ENCODE peak calls at places on chromosomes 6 and 20, in ten cellular contexts. One of them, this sample, is unnamed.

GRCh38 chr6:24922854-24923253 is 12.9 kb downstream of the RIPOR2 start:
- DNase-seq in endothelial cell: no peak
- DNase-seq in GM23338: no peak
- DNase-seq in Calu3: no peak
- DNase-seq in right atrium auricular region: no peak
- DNase-seq in right lobe of liver: no peak
- DNase-seq in nephron progenitor cell: no peak
- DNase-seq in cardiac fibroblast: no peak
- DNase-seq in gastrocnemius medialis: no peak
- DNase-seq in AG09319: no peak
- DNase-seq in this sample: no peak

GRCh38 chr6:106257195-106257594 is 68.4 kb downstream of the ATG5 start:
- DNase-seq in endothelial cell: no peak
- DNase-seq in GM23338: no peak
- DNase-seq in Calu3: no peak
- DNase-seq in right atrium auricular region: no peak
- DNase-seq in right lobe of liver: no peak
- DNase-seq in nephron progenitor cell: no peak
- DNase-seq in cardiac fibroblast: no peak
- DNase-seq in gastrocnemius medialis: no peak
- DNase-seq in AG09319: no peak
- DNase-seq in this sample: no peak

GRCh38 chr20:46010491-46011405 is 2.0 kb downstream of the MMP9 start:
- DNase-seq in endothelial cell: no peak
- DNase-seq in GM23338: no peak
- DNase-seq in Calu3: no peak
- DNase-seq in right atrium auricular region: no peak
- DNase-seq in right lobe of liver: no peak
- DNase-seq in nephron progenitor cell: no peak
- DNase-seq in cardiac fibroblast: no peak
- DNase-seq in gastrocnemius medialis: no peak
- DNase-seq in AG09319: no peak
- DNase-seq in this sample: no peak

GRCh38 chr6:28543671-28544131 is 18.0 kb downstream of the GPX5 start:
- DNase-seq in endothelial cell: peak
- DNase-seq in GM23338: peak
- DNase-seq in Calu3: no peak
- DNase-seq in right atrium auricular region: no peak
- DNase-seq in right lobe of liver: no peak
- DNase-seq in nephron progenitor cell: peak
- DNase-seq in cardiac fibroblast: peak
- DNase-seq in gastrocnemius medialis: no peak
- DNase-seq in AG09319: no peak
- DNase-seq in this sample: no peak

GRCh38 chr6:116047173-116047933 is 13.3 kb downstream of the FRK start:
- DNase-seq in endothelial cell: no peak
- DNase-seq in GM23338: no peak
- DNase-seq in Calu3: peak
- DNase-seq in right atrium auricular region: no peak
- DNase-seq in right lobe of liver: no peak
- DNase-seq in nephron progenitor cell: no peak
- DNase-seq in cardiac fibroblast: no peak
- DNase-seq in gastrocnemius medialis: no peak
- DNase-seq in AG09319: no peak
- DNase-seq in this sample: no peak

GRCh38 chr6:135944120-135944519 is 92.6 kb downstream of the PDE7B start:
- DNase-seq in endothelial cell: no peak
- DNase-seq in GM23338: no peak
- DNase-seq in Calu3: no peak
- DNase-seq in right atrium auricular region: no peak
- DNase-seq in right lobe of liver: no peak
- DNase-seq in nephron progenitor cell: no peak
- DNase-seq in cardiac fibroblast: no peak
- DNase-seq in gastrocnemius medialis: no peak
- DNase-seq in AG09319: no peak
- DNase-seq in this sample: no peak

GRCh38 chr6:163711071-163711470 is 296.6 kb downstream of the QKI start:
- DNase-seq in endothelial cell: no peak
- DNase-seq in GM23338: no peak
- DNase-seq in Calu3: no peak
- DNase-seq in right atrium auricular region: no peak
- DNase-seq in right lobe of liver: no peak
- DNase-seq in nephron progenitor cell: no peak
- DNase-seq in cardiac fibroblast: no peak
- DNase-seq in gastrocnemius medialis: no peak
- DNase-seq in AG09319: no peak
- DNase-seq in this sample: no peak

GRCh38 chr6:24460966-24461365 is 28.4 kb downstream of the GPLD1 start:
- DNase-seq in endothelial cell: no peak
- DNase-seq in GM23338: no peak
- DNase-seq in Calu3: no peak
- DNase-seq in right atrium auricular region: peak
- DNase-seq in right lobe of liver: no peak
- DNase-seq in nephron progenitor cell: no peak
- DNase-seq in cardiac fibroblast: no peak
- DNase-seq in gastrocnemius medialis: no peak
- DNase-seq in AG09319: no peak
- DNase-seq in this sample: no peak

GRCh38 chr6:89022747-89023289 is 57.7 kb upstream of the PNRC1 start:
- DNase-seq in endothelial cell: no peak
- DNase-seq in GM23338: no peak
- DNase-seq in Calu3: no peak
- DNase-seq in right atrium auricular region: no peak
- DNase-seq in right lobe of liver: no peak
- DNase-seq in nephron progenitor cell: no peak
- DNase-seq in cardiac fibroblast: peak
- DNase-seq in gastrocnemius medialis: no peak
- DNase-seq in AG09319: peak
- DNase-seq in this sample: no peak

GRCh38 chr6:70547313-70547712 is 19.4 kb upstream of the SDHAF4 start:
- DNase-seq in endothelial cell: no peak
- DNase-seq in GM23338: peak
- DNase-seq in Calu3: no peak
- DNase-seq in right atrium auricular region: no peak
- DNase-seq in right lobe of liver: no peak
- DNase-seq in nephron progenitor cell: no peak
- DNase-seq in cardiac fibroblast: peak
- DNase-seq in gastrocnemius medialis: no peak
- DNase-seq in AG09319: no peak
- DNase-seq in this sample: no peak

GRCh38 chr6:119575721-119576120 is 226.2 kb upstream of the MAN1A1 start:
- DNase-seq in endothelial cell: no peak
- DNase-seq in GM23338: no peak
- DNase-seq in Calu3: no peak
- DNase-seq in right atrium auricular region: no peak
- DNase-seq in right lobe of liver: no peak
- DNase-seq in nephron progenitor cell: no peak
- DNase-seq in cardiac fibroblast: peak
- DNase-seq in gastrocnemius medialis: no peak
- DNase-seq in AG09319: peak
- DNase-seq in this sample: no peak

GRCh38 chr6:134734312-134734869 is 215.5 kb downstream of the ALDH8A1 start:
- DNase-seq in endothelial cell: no peak
- DNase-seq in GM23338: no peak
- DNase-seq in Calu3: no peak
- DNase-seq in right atrium auricular region: no peak
- DNase-seq in right lobe of liver: no peak
- DNase-seq in nephron progenitor cell: no peak
- DNase-seq in cardiac fibroblast: no peak
- DNase-seq in gastrocnemius medialis: no peak
- DNase-seq in AG09319: no peak
- DNase-seq in this sample: no peak

DNA sequence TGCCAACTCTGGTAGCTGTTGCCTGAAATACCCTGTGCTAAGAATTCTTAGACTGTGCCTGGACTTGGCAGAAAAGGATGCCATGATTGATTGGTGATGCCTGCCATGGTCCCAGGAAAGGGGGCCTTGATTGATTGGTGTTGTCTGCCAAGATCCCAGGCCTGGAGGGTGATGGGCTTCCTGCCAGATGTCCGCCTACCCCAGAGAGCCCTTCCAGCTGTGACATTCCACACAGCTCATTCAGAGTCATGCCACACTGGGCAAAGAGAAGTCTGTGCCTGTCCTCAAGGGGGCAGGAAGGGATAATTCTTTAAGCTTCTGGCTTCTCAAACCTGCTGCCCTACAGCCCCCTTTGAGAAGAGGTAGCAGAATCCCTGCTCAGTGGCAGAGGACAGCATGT is 24.6 kb downstream of the RIMS4 start:
- DNase-seq in endothelial cell: no peak
- DNase-seq in GM23338: peak
- DNase-seq in Calu3: no peak
- DNase-seq in right atrium auricular region: no peak
- DNase-seq in right lobe of liver: no peak
- DNase-seq in nephron progenitor cell: peak
- DNase-seq in cardiac fibroblast: peak
- DNase-seq in gastrocnemius medialis: no peak
- DNase-seq in AG09319: no peak
- DNase-seq in this sample: no peak
- TF ChIP-seq CTCF in endothelial cell: no peak
- TF ChIP-seq CTCF in GM23338: peak
- TF ChIP-seq CTCF in Calu3: no peak
- TF ChIP-seq CTCF in right atrium auricular region: no peak
- TF ChIP-seq CTCF in right lobe of liver: no peak
- TF ChIP-seq CTCF in nephron progenitor cell: no peak
- TF ChIP-seq CTCF in cardiac fibroblast: no peak
- TF ChIP-seq CTCF in gastrocnemius medialis: no peak
- TF ChIP-seq CTCF in AG09319: no peak
- TF ChIP-seq CTCF in this sample: no peak

GRCh38 chr6:73580247-73581149 is 59.7 kb upstream of the EEF1A1 start:
- DNase-seq in endothelial cell: peak
- DNase-seq in GM23338: peak
- DNase-seq in Calu3: peak
- DNase-seq in right atrium auricular region: peak
- DNase-seq in right lobe of liver: peak
- DNase-seq in nephron progenitor cell: peak
- DNase-seq in cardiac fibroblast: peak
- DNase-seq in gastrocnemius medialis: peak
- DNase-seq in AG09319: peak
- DNase-seq in this sample: peak
- TF ChIP-seq CTCF in endothelial cell: peak
- TF ChIP-seq CTCF in GM23338: peak
- TF ChIP-seq CTCF in Calu3: peak
- TF ChIP-seq CTCF in right atrium auricular region: peak
- TF ChIP-seq CTCF in right lobe of liver: peak
- TF ChIP-seq CTCF in nephron progenitor cell: peak
- TF ChIP-seq CTCF in cardiac fibroblast: peak
- TF ChIP-seq CTCF in gastrocnemius medialis: no peak
- TF ChIP-seq CTCF in AG09319: peak
- TF ChIP-seq CTCF in this sample: no peak

GRCh38 chr20:2417142-2417541 is 36.4 kb downstream of the TGM6 start:
- DNase-seq in endothelial cell: no peak
- DNase-seq in GM23338: no peak
- DNase-seq in Calu3: no peak
- DNase-seq in right atrium auricular region: peak
- DNase-seq in right lobe of liver: no peak
- DNase-seq in nephron progenitor cell: no peak
- DNase-seq in cardiac fibroblast: no peak
- DNase-seq in gastrocnemius medialis: no peak
- DNase-seq in AG09319: no peak
- DNase-seq in this sample: no peak

GRCh38 chr20:2420510-2420909 is 39.8 kb downstream of the TGM6 start:
- DNase-seq in endothelial cell: no peak
- DNase-seq in GM23338: no peak
- DNase-seq in Calu3: no peak
- DNase-seq in right atrium auricular region: no peak
- DNase-seq in right lobe of liver: no peak
- DNase-seq in nephron progenitor cell: no peak
- DNase-seq in cardiac fibroblast: no peak
- DNase-seq in gastrocnemius medialis: no peak
- DNase-seq in AG09319: no peak
- DNase-seq in this sample: no peak

GRCh38 chr20:2418388-2418787 is 37.7 kb downstream of the TGM6 start:
- DNase-seq in endothelial cell: no peak
- DNase-seq in GM23338: no peak
- DNase-seq in Calu3: no peak
- DNase-seq in right atrium auricular region: no peak
- DNase-seq in right lobe of liver: no peak
- DNase-seq in nephron progenitor cell: no peak
- DNase-seq in cardiac fibroblast: no peak
- DNase-seq in gastrocnemius medialis: no peak
- DNase-seq in AG09319: no peak
- DNase-seq in this sample: no peak

GRCh38 chr20:2421247-2421646 is 40.5 kb downstream of the TGM6 start:
- DNase-seq in endothelial cell: no peak
- DNase-seq in GM23338: no peak
- DNase-seq in Calu3: no peak
- DNase-seq in right atrium auricular region: no peak
- DNase-seq in right lobe of liver: no peak
- DNase-seq in nephron progenitor cell: no peak
- DNase-seq in cardiac fibroblast: peak
- DNase-seq in gastrocnemius medialis: no peak
- DNase-seq in AG09319: no peak
- DNase-seq in this sample: no peak
- TF ChIP-seq CTCF in endothelial cell: peak
- TF ChIP-seq CTCF in GM23338: no peak
- TF ChIP-seq CTCF in Calu3: no peak
- TF ChIP-seq CTCF in right atrium auricular region: no peak
- TF ChIP-seq CTCF in right lobe of liver: no peak
- TF ChIP-seq CTCF in nephron progenitor cell: peak
- TF ChIP-seq CTCF in cardiac fibroblast: peak
- TF ChIP-seq CTCF in gastrocnemius medialis: no peak
- TF ChIP-seq CTCF in AG09319: peak
- TF ChIP-seq CTCF in this sample: no peak

DNA sequence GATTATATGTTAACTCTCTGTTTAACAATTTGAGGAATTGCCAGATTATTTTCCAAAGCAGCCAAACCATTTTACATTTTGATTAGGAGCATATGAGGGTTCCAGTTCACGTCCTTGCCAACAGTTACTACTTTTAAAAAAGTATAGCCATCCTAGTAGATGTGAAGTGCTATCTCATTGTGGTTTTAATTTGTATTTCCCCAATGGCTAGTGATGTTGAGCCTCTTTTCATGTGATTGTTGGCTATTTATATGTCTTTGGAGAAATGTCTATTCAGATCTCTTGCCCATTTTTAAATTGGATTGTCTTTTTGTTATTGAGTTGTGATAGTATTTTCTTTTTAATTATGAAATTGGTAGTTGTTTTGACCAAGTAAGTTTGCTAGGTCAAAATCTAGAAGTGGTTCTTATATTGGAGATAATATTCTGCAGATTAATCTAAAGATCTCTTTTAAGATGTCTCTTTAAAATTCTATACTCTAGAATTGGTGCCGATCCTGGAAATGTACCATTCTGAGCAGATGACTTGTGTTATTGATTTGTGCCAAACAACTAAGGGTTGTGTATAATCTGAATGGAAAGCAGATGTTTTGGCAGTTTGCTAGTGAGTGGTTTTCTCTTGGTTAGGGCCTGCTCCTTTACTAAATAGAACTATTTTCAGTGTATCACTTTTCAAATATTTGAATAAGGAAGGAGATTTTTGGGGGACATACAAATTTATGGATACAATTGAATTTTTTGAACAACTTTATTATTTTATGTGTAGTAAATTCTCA is 99.5 kb downstream of the CDKAL1 start:
- DNase-seq in endothelial cell: no peak
- DNase-seq in GM23338: no peak
- DNase-seq in Calu3: no peak
- DNase-seq in right atrium auricular region: no peak
- DNase-seq in right lobe of liver: no peak
- DNase-seq in nephron progenitor cell: no peak
- DNase-seq in cardiac fibroblast: no peak
- DNase-seq in gastrocnemius medialis: no peak
- DNase-seq in AG09319: no peak
- DNase-seq in this sample: no peak
- TF ChIP-seq CTCF in endothelial cell: no peak
- TF ChIP-seq CTCF in GM23338: no peak
- TF ChIP-seq CTCF in Calu3: no peak
- TF ChIP-seq CTCF in right atrium auricular region: no peak
- TF ChIP-seq CTCF in right lobe of liver: no peak
- TF ChIP-seq CTCF in nephron progenitor cell: no peak
- TF ChIP-seq CTCF in cardiac fibroblast: no peak
- TF ChIP-seq CTCF in gastrocnemius medialis: no peak
- TF ChIP-seq CTCF in AG09319: no peak
- TF ChIP-seq CTCF in this sample: no peak

This sample was measured in breast epithelium.